ENCODE peak calls at places on chromosome 1, in eight cellular contexts. One of them, this sample, is unnamed.

GRCh38 chr1:29458737-29459550 is 222.6 kb downstream of the PTPRU start:
- DNase-seq in Caco-2: no peak
- DNase-seq in stomach: no peak
- DNase-seq in endodermal cell: peak
- DNase-seq in skeletal muscle cell: no peak
- DNase-seq in HL-60: no peak
- DNase-seq in epithelial cell of esophagus: no peak
- DNase-seq in neuronal stem cell: no peak
- DNase-seq in this sample: no peak

GRCh38 chr1:53341961-53342707 is 14.3 kb upstream of the LRP8 start:
- DNase-seq in endodermal cell: peak
- DNase-seq in stomach: peak
- DNase-seq in neuronal stem cell: no peak
- DNase-seq in Caco-2: no peak
- DNase-seq in skeletal muscle cell: no peak
- DNase-seq in HL-60: no peak
- DNase-seq in epithelial cell of esophagus: no peak
- DNase-seq in this sample: no peak

GRCh38 chr1:53078333-53079101 is 16.5 kb downstream of the PODN start:
- DNase-seq in stomach: no peak
- DNase-seq in Caco-2: no peak
- DNase-seq in HL-60: no peak
- DNase-seq in skeletal muscle cell: no peak
- DNase-seq in endodermal cell: no peak
- DNase-seq in epithelial cell of esophagus: no peak
- DNase-seq in neuronal stem cell: no peak
- DNase-seq in this sample: peak

GRCh38 chr1:235011064-235011598 is 117.5 kb downstream of the TOMM20 start:
- DNase-seq in stomach: no peak
- DNase-seq in epithelial cell of esophagus: no peak
- DNase-seq in Caco-2: no peak
- DNase-seq in neuronal stem cell: no peak
- DNase-seq in endodermal cell: peak
- DNase-seq in skeletal muscle cell: no peak
- DNase-seq in HL-60: no peak
- DNase-seq in this sample: no peak

GRCh38 chr1:246506440-246506784 is 667 bp downstream of the SMYD3 start:
- DNase-seq in stomach: no peak
- DNase-seq in HL-60: no peak
- DNase-seq in epithelial cell of esophagus: no peak
- DNase-seq in neuronal stem cell: no peak
- DNase-seq in Caco-2: no peak
- DNase-seq in skeletal muscle cell: no peak
- DNase-seq in endodermal cell: no peak
- DNase-seq in this sample: no peak

GRCh38 chr1:181033128-181033798 is 520 bp upstream of the MR1 start:
- DNase-seq in endodermal cell: no peak
- DNase-seq in HL-60: no peak
- DNase-seq in epithelial cell of esophagus: peak
- DNase-seq in Caco-2: no peak
- DNase-seq in neuronal stem cell: no peak
- DNase-seq in skeletal muscle cell: no peak
- DNase-seq in stomach: no peak
- DNase-seq in this sample: no peak

GRCh38 chr1:41056907-41057306 is 35.4 kb upstream of the SLFNL1 start:
- DNase-seq in skeletal muscle cell: no peak
- DNase-seq in Caco-2: no peak
- DNase-seq in neuronal stem cell: no peak
- DNase-seq in endodermal cell: no peak
- DNase-seq in stomach: no peak
- DNase-seq in epithelial cell of esophagus: no peak
- DNase-seq in HL-60: no peak
- DNase-seq in this sample: no peak

GRCh38 chr1:110203021-110203661 is 7.0 kb upstream of the KCNC4 start:
- DNase-seq in endodermal cell: peak
- DNase-seq in HL-60: peak
- DNase-seq in skeletal muscle cell: no peak
- DNase-seq in epithelial cell of esophagus: peak
- DNase-seq in Caco-2: peak
- DNase-seq in stomach: peak
- DNase-seq in neuronal stem cell: peak
- DNase-seq in this sample: no peak

GRCh38 chr1:24541711-24542346 is 14.1 kb upstream of the NCMAP start:
- DNase-seq in HL-60: no peak
- DNase-seq in epithelial cell of esophagus: no peak
- DNase-seq in skeletal muscle cell: no peak
- DNase-seq in neuronal stem cell: no peak
- DNase-seq in Caco-2: no peak
- DNase-seq in stomach: peak
- DNase-seq in endodermal cell: peak
- DNase-seq in this sample: no peak

GRCh38 chr1:160438935-160439334 is 38.6 kb downstream of the VANGL2 start:
- DNase-seq in stomach: no peak
- DNase-seq in Caco-2: no peak
- DNase-seq in epithelial cell of esophagus: no peak
- DNase-seq in endodermal cell: no peak
- DNase-seq in neuronal stem cell: no peak
- DNase-seq in skeletal muscle cell: no peak
- DNase-seq in HL-60: no peak
- DNase-seq in this sample: no peak

GRCh38 chr1:228455715-228456114 is 31.5 kb upstream of the RNF187 start:
- DNase-seq in epithelial cell of esophagus: no peak
- DNase-seq in skeletal muscle cell: no peak
- DNase-seq in stomach: no peak
- DNase-seq in HL-60: no peak
- DNase-seq in Caco-2: no peak
- DNase-seq in endodermal cell: no peak
- DNase-seq in neuronal stem cell: no peak
- DNase-seq in this sample: no peak
- H3K4me3 ChIP-seq in epithelial cell of esophagus: no peak
- H3K4me3 ChIP-seq in skeletal muscle cell: no peak
- H3K4me3 ChIP-seq in stomach: no peak
- H3K4me3 ChIP-seq in HL-60: no peak
- H3K4me3 ChIP-seq in Caco-2: no peak
- H3K4me3 ChIP-seq in endodermal cell: peak
- H3K4me3 ChIP-seq in neuronal stem cell: no peak
- H3K4me3 ChIP-seq in this sample: peak

GRCh38 chr1:83055391-83056170 is 943.4 kb downstream of the TTLL7 start:
- DNase-seq in stomach: no peak
- DNase-seq in epithelial cell of esophagus: peak
- DNase-seq in neuronal stem cell: no peak
- DNase-seq in endodermal cell: peak
- DNase-seq in skeletal muscle cell: no peak
- DNase-seq in Caco-2: peak
- DNase-seq in HL-60: no peak
- DNase-seq in this sample: no peak
- H3K4me3 ChIP-seq in stomach: no peak
- H3K4me3 ChIP-seq in epithelial cell of esophagus: no peak
- H3K4me3 ChIP-seq in neuronal stem cell: no peak
- H3K4me3 ChIP-seq in endodermal cell: peak
- H3K4me3 ChIP-seq in skeletal muscle cell: no peak
- H3K4me3 ChIP-seq in Caco-2: no peak
- H3K4me3 ChIP-seq in HL-60: no peak
- H3K4me3 ChIP-seq in this sample: no peak

GRCh38 chr1:198258491-198258890 is 101.7 kb downstream of the NEK7 start:
- DNase-seq in Caco-2: no peak
- DNase-seq in epithelial cell of esophagus: peak
- DNase-seq in neuronal stem cell: no peak
- DNase-seq in HL-60: no peak
- DNase-seq in stomach: no peak
- DNase-seq in skeletal muscle cell: peak
- DNase-seq in endodermal cell: no peak
- DNase-seq in this sample: no peak
- H3K4me3 ChIP-seq in Caco-2: no peak
- H3K4me3 ChIP-seq in epithelial cell of esophagus: no peak
- H3K4me3 ChIP-seq in neuronal stem cell: no peak
- H3K4me3 ChIP-seq in HL-60: no peak
- H3K4me3 ChIP-seq in stomach: no peak
- H3K4me3 ChIP-seq in skeletal muscle cell: no peak
- H3K4me3 ChIP-seq in endodermal cell: no peak
- H3K4me3 ChIP-seq in this sample: no peak

GRCh38 chr1:226525750-226526149 is 22.8 kb upstream of the STUM start:
- DNase-seq in Caco-2: no peak
- DNase-seq in neuronal stem cell: no peak
- DNase-seq in HL-60: no peak
- DNase-seq in stomach: no peak
- DNase-seq in skeletal muscle cell: no peak
- DNase-seq in endodermal cell: no peak
- DNase-seq in epithelial cell of esophagus: no peak
- DNase-seq in this sample: no peak

GRCh38 chr1:226523646-226524406 is 24.7 kb upstream of the STUM start:
- DNase-seq in endodermal cell: peak
- DNase-seq in skeletal muscle cell: no peak
- DNase-seq in Caco-2: no peak
- DNase-seq in epithelial cell of esophagus: no peak
- DNase-seq in HL-60: no peak
- DNase-seq in stomach: no peak
- DNase-seq in neuronal stem cell: no peak
- DNase-seq in this sample: no peak

GRCh38 chr1:226529891-226530290 is 18.7 kb upstream of the STUM start:
- DNase-seq in Caco-2: no peak
- DNase-seq in neuronal stem cell: no peak
- DNase-seq in skeletal muscle cell: no peak
- DNase-seq in stomach: no peak
- DNase-seq in endodermal cell: peak
- DNase-seq in HL-60: no peak
- DNase-seq in epithelial cell of esophagus: no peak
- DNase-seq in this sample: no peak

GRCh38 chr1:226524547-226524946 is 24.0 kb upstream of the STUM start:
- DNase-seq in skeletal muscle cell: no peak
- DNase-seq in HL-60: no peak
- DNase-seq in neuronal stem cell: no peak
- DNase-seq in Caco-2: no peak
- DNase-seq in stomach: no peak
- DNase-seq in endodermal cell: no peak
- DNase-seq in epithelial cell of esophagus: no peak
- DNase-seq in this sample: no peak

DNA sequence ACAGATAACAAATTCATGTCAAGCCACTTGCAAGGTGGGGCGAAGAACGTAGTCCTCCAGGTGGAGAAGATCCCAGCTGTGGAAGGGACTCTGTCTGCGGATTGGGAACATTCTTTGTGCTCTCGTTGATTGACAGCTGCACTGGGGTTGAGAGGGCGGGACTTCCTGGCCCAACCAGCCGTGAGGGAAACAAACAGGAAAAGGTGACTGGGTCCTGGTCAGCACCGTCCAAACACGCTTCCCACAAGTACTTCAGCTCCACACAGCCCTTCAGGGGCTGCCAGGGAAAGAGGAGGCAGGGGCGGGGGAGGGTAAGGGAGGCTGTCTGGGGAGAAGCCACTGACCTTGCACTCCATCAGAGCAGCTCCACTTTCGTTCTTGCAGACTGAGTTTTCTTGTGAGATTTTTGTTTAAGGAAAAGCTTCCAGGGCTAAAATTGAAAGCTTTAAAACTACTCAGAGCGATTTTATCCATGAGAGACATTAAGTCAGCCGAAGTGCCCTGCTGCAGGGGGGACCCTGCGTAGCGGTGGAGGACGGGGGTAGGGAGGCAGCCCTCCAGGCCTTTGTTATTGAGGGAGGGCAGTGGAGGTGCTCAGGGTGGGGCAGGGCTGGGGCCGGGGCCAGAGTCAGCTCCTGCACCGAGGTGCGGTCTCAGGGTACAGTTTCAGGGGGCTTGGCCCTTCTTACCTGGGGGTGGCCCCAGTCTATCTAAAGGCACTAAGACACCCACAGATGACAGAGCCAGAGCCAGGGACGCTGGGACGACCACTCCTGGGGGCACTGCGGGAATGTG is 21.6 kb upstream of the STUM start:
- DNase-seq in HL-60: no peak
- DNase-seq in stomach: peak
- DNase-seq in endodermal cell: peak
- DNase-seq in epithelial cell of esophagus: peak
- DNase-seq in skeletal muscle cell: no peak
- DNase-seq in neuronal stem cell: peak
- DNase-seq in Caco-2: peak
- DNase-seq in this sample: peak
- H3K4me3 ChIP-seq in HL-60: no peak
- H3K4me3 ChIP-seq in stomach: peak
- H3K4me3 ChIP-seq in endodermal cell: no peak
- H3K4me3 ChIP-seq in epithelial cell of esophagus: no peak
- H3K4me3 ChIP-seq in skeletal muscle cell: no peak
- H3K4me3 ChIP-seq in neuronal stem cell: no peak
- H3K4me3 ChIP-seq in Caco-2: no peak
- H3K4me3 ChIP-seq in this sample: peak

DNA sequence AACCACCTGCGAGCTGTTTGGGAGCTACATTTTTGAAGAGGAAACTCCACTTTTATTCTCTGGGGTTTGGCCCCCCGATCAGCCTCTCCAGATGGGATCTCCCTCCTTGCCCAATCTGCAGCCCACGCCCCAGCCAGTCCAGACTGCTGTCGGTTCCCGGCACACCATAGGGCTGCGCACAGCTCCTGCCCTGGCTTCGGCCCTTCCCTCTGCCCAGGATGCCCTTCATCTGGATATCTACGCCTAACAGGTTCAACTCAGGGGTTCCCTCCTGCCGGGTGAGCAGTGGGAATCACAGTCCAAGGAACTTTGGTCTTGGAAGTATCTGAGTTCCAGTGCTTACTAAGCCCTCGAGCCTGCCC is 135.3 kb downstream of the KAZN start:
- DNase-seq in stomach: no peak
- DNase-seq in neuronal stem cell: no peak
- DNase-seq in skeletal muscle cell: no peak
- DNase-seq in Caco-2: no peak
- DNase-seq in endodermal cell: peak
- DNase-seq in epithelial cell of esophagus: no peak
- DNase-seq in HL-60: no peak
- DNase-seq in this sample: no peak
- H3K4me3 ChIP-seq in stomach: no peak
- H3K4me3 ChIP-seq in neuronal stem cell: no peak
- H3K4me3 ChIP-seq in skeletal muscle cell: no peak
- H3K4me3 ChIP-seq in Caco-2: no peak
- H3K4me3 ChIP-seq in endodermal cell: no peak
- H3K4me3 ChIP-seq in epithelial cell of esophagus: no peak
- H3K4me3 ChIP-seq in HL-60: no peak
- H3K4me3 ChIP-seq in this sample: no peak

GRCh38 chr1:2248127-2248826 is 20.2 kb downstream of the SKI start:
- DNase-seq in epithelial cell of esophagus: no peak
- DNase-seq in Caco-2: no peak
- DNase-seq in neuronal stem cell: peak
- DNase-seq in HL-60: no peak
- DNase-seq in skeletal muscle cell: no peak
- DNase-seq in stomach: peak
- DNase-seq in endodermal cell: peak
- DNase-seq in this sample: no peak
- H3K4me3 ChIP-seq in epithelial cell of esophagus: no peak
- H3K4me3 ChIP-seq in Caco-2: no peak
- H3K4me3 ChIP-seq in neuronal stem cell: no peak
- H3K4me3 ChIP-seq in HL-60: no peak
- H3K4me3 ChIP-seq in skeletal muscle cell: no peak
- H3K4me3 ChIP-seq in stomach: no peak
- H3K4me3 ChIP-seq in endodermal cell: no peak
- H3K4me3 ChIP-seq in this sample: no peak

DNA sequence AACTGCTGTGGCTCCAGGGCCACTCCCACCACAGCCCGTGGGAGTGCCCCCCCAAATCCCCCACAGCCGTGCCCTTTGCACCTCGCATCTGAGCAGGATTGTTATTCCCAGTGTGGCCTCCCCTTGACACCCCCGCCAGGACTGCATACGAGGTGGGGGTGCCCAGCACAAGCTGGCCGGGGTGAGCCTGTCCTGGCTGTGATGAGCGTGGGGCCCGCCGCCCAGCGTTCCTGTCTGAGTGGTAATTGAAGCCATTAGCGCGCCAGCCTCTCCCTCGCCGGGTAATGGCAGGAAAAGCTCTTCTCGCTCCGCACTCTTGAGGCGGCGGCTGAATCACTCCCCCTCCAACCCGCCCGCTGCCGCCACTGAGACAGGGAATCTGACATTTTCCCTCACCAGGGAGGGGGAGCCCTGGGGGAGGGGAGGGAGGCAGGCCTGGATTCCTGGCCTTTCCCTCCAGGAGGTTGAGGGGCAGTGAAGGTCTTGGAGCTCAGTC is 27.7 kb downstream of the PTPRF start:
- DNase-seq in HL-60: no peak
- DNase-seq in neuronal stem cell: no peak
- DNase-seq in endodermal cell: peak
- DNase-seq in stomach: no peak
- DNase-seq in epithelial cell of esophagus: no peak
- DNase-seq in Caco-2: no peak
- DNase-seq in skeletal muscle cell: no peak
- DNase-seq in this sample: no peak
- H3K4me3 ChIP-seq in HL-60: no peak
- H3K4me3 ChIP-seq in neuronal stem cell: no peak
- H3K4me3 ChIP-seq in endodermal cell: no peak
- H3K4me3 ChIP-seq in stomach: no peak
- H3K4me3 ChIP-seq in epithelial cell of esophagus: no peak
- H3K4me3 ChIP-seq in Caco-2: no peak
- H3K4me3 ChIP-seq in skeletal muscle cell: no peak
- H3K4me3 ChIP-seq in this sample: no peak

This sample was measured in left ventricle myocardium inferior.